ENCODE peak calls at places on chromosomes 3 and 15, in nine cellular contexts. C, Y, R, W, O, L, N, K and Z are unnamed samples.
A peak's percentile ranks its signal among the peaks of the same experiment; 100 is the strongest.

GRCh38 chr3:147940400-147940799 is 531.2 kb downstream of the ZIC1 start:
- DNase-seq in W (no peak), R (no peak), C (no peak), K (peak; percentile 48), L (no peak), Y (no peak), O (no peak), N (no peak), Z (peak; percentile 48)

GRCh38 chr15:70475921-70476320 is 287.4 kb downstream of the UACA start:
- DNase-seq in O (no peak), R (no peak), N (no peak), W (peak; percentile 18), K (no peak), C (no peak), Y (no peak), L (no peak), Z (peak; percentile 19)

GRCh38 chr3:195075199-195075940 is 195.6 kb downstream of the XXYLT1 start:
- DNase-seq in N (no peak), Y (no peak), R (no peak), O (peak; percentile 54), L (no peak), C (no peak), W (no peak), K (peak; percentile 23), Z (peak; percentile 37)

GRCh38 chr3:10983219-10983916 is 9.2 kb upstream of the SLC6A1 start:
- DNase-seq in W (peak; percentile 37), C (no peak), L (peak; percentile 74), O (peak; percentile 30), K (peak; percentile 65), N (no peak), R (peak; percentile 50), Y (peak; percentile 42), Z (peak; percentile 43)

GRCh38 chr3:42061711-42062408 is 29.3 kb upstream of the TRAK1 start:
- DNase-seq in C (no peak), N (peak; percentile 54), L (no peak), O (peak; percentile 95), K (peak; percentile 87), W (peak; percentile 85), R (peak; percentile 97), Y (peak; percentile 96), Z (peak; percentile 85)

GRCh38 chr3:108136888-108137814 is 46.3 kb upstream of the CD47 start:
- DNase-seq in W (no peak), N (no peak), L (no peak), C (no peak), R (no peak), Y (no peak), O (no peak), K (no peak), Z (no peak)

GRCh38 chr15:43209059-43209824 is 11.6 kb downstream of the EPB42 start:
- DNase-seq in Y (peak; percentile 18), K (peak; percentile 36), C (no peak), O (no peak), N (no peak), W (peak; percentile 42), L (peak; percentile 64), R (no peak), Z (no peak)

GRCh38 chr3:173584834-173585831 is 187.6 kb downstream of the NLGN1 start:
- DNase-seq in R (peak; percentile 32), L (peak; percentile 83), N (no peak), Y (peak; percentile 38), W (peak; percentile 1), K (peak; percentile 33), O (peak; percentile 47), C (no peak), Z (peak; percentile 74)

GRCh38 chr15:84826369-84826823 is 9.2 kb downstream of the ALPK3 start:
- DNase-seq in L (peak; percentile 63), Y (peak; percentile 22), R (peak; percentile 15), K (peak; percentile 31), O (peak; percentile 52), W (peak; percentile 74), N (no peak), C (no peak), Z (peak; percentile 24)

GRCh38 chr15:41043276-41043675 is 72.8 kb downstream of the INO80 start:
- DNase-seq in C (no peak), Y (peak; percentile 88), O (peak; percentile 76), R (peak; percentile 80), L (no peak), K (peak; percentile 93), W (no peak), N (peak; percentile 52), Z (peak; percentile 54)

GRCh38 chr3:134039161-134039862 is 9.6 kb upstream of the SLCO2A1 start:
- DNase-seq in W (no peak), O (no peak), C (no peak), N (no peak), Y (no peak), K (no peak), L (no peak), R (peak; percentile 17), Z (no peak)

GRCh38 chr3:105938101-105938500 is 69.3 kb upstream of the CBLB start:
- DNase-seq in W (no peak), L (no peak), R (peak; percentile 52), N (no peak), K (peak; percentile 63), Y (peak; percentile 59), C (no peak), O (peak; percentile 55), Z (peak; percentile 48)

GRCh38 chr3:31242026-31242455 is 290.7 kb upstream of the STT3B start:
- DNase-seq in Y (no peak), R (no peak), W (no peak), L (no peak), O (no peak), C (no peak), N (no peak), K (no peak), Z (no peak)

GRCh38 chr3:107676469-107677309 is 153.9 kb downstream of the BBX start:
- DNase-seq in L (peak; percentile 27), C (no peak), K (peak; percentile 64), R (peak; percentile 56), N (no peak), Y (peak; percentile 58), O (peak; percentile 43), W (peak; percentile 16), Z (peak; percentile 42)

GRCh38 chr3:18393906-18394305 is 31.2 kb downstream of the SATB1 start:
- DNase-seq in Y (peak; percentile 68), R (peak; percentile 57), O (peak; percentile 29), W (no peak), N (no peak), C (no peak), K (peak; percentile 8), L (no peak), Z (peak; percentile 33)

GRCh38 chr3:195064300-195064931 is 206.5 kb downstream of the XXYLT1 start:
- DNase-seq in K (no peak), C (no peak), W (no peak), Y (no peak), N (no peak), O (no peak), R (no peak), L (no peak), Z (no peak)

GRCh38 chr15:85329561-85330421 is 50.6 kb upstream of the AKAP13 start:
- DNase-seq in C (peak; percentile 72), N (no peak), K (peak; percentile 83), O (peak; percentile 93), R (peak; percentile 69), L (no peak), W (peak; percentile 44), Y (peak; percentile 51), Z (peak; percentile 74)

GRCh38 chr3:188947983-188948657 is 223.7 kb upstream of the TPRG1 start:
- DNase-seq in R (peak; percentile 99), C (peak; percentile 55), W (peak; percentile 85), Y (peak; percentile 100), O (peak; percentile 100), K (peak; percentile 100), L (peak; percentile 86), N (peak; percentile 86), Z (peak; percentile 100)
- H3K4me3 ChIP-seq in R (peak overlapping the region; percentile 48), C (no peak overlapping the region), W (peak overlapping the region; percentile 43), Y (peak overlapping the region; percentile 43), O (peak overlapping the region; percentile 52), K (peak overlapping the region; percentile 54), L (peak overlapping the region; percentile 59), N (peak overlapping the region; percentile 62), Z (peak overlapping the region; percentile 34)

DNA sequence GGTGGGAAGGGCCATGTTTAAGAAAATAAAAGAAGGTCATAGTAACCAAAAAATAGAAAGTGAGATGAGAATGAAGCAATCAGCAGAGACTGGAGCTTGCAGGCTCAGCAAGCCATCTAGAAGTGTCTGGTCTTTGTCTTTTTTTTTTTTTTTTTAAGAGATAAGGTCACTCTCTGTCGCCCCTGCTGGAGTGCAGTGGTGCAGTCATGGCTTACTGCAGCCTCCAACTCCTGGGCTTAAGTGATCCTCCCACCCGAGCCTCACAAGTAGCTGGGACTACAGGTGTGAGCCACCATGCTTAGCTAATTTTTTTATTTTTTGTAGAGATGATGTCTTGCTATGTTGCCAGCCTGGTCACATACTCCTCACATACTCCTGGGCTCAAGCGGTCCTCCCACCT is 36.2 kb downstream of the GXYLT2 start:
- DNase-seq in O (no peak), Y (no peak), C (no peak), W (peak; percentile 27), L (peak; percentile 6), K (no peak), N (no peak), R (no peak), Z (no peak)
- TF ChIP-seq CTCF in O (no peak), Y (peak; percentile 20), C (no peak), W (no peak), L (peak; percentile 38), K (peak; percentile 7), N (peak; percentile 8), R (no peak), Z (no peak)

GRCh38 chr15:89370120-89371077 is 35.8 kb upstream of the POLG start:
- DNase-seq in R (no peak), K (no peak), N (no peak), C (no peak), Y (no peak), W (no peak), O (no peak), L (peak; percentile 25), Z (no peak)
- H3K4me3 ChIP-seq in R (no peak overlapping the region), K (no peak overlapping the region), N (no peak overlapping the region), C (no peak overlapping the region), Y (no peak overlapping the region), W (no peak overlapping the region), O (no peak overlapping the region), L (peak overlapping the region; percentile 25), Z (no peak overlapping the region)

DNA sequence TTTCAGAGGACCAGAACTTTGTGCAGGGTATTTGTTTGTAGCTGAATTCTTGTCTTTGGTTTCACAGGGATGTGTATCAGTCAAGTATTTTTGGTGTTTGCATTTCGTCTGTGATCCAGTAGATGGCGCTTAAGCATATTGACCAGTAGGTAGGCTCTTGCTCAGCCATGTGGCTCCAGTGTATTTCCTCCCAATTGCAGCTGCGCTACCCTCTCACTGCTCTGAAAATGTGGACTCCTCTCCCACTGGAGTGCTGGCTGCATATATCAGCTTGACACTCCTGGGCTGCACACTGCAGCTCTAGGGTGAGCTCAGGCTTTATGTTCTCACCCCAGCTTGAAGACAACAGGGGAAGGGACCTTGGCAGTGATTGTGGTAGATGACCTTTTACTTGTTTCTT is 1264.3 kb upstream of the ALCAM start:
- DNase-seq in R (peak; percentile 50), N (peak; percentile 1), O (peak; percentile 55), W (peak; percentile 51), K (peak; percentile 88), Y (peak; percentile 73), C (peak; percentile 17), L (peak; percentile 64), Z (peak; percentile 61)
- TF ChIP-seq CTCF in R (peak; percentile 31), N (peak; percentile 82), O (peak; percentile 59), W (peak; percentile 41), K (peak; percentile 83), Y (peak; percentile 83), C (no peak), L (peak; percentile 80), Z (peak; percentile 70)

GRCh38 chr15:52745326-52746161 is 44.6 kb downstream of the ONECUT1 start:
- DNase-seq in K (no peak), R (no peak), C (no peak), W (no peak), O (no peak), L (no peak), Y (no peak), N (no peak), Z (no peak)
- H3K4me3 ChIP-seq in K (no peak overlapping the region), R (no peak overlapping the region), C (no peak overlapping the region), W (no peak overlapping the region), O (no peak overlapping the region), L (no peak overlapping the region), Y (no peak overlapping the region), N (no peak overlapping the region), Z (no peak overlapping the region)